ENCODE peak calls at places on chromosome 18, in ten cellular contexts. H is HCT116, G is tibial nerve, T is NB4, C is uterus, S is right lobe of liver, E is Peyer's patch, X is ovary, V is heart left ventricle, U is A549. J is an unnamed sample.

GRCh38 chr18:62663731-62664336 is 51.5 kb upstream of the PHLPP1 start:
- DNase-seq in H (no peak), G (no peak), T (peak), C (no peak), S (no peak), E (no peak), X (no peak), V (peak), U (peak), J (peak)

GRCh38 chr18:33851546-33852078 is 273.6 kb downstream of the ASXL3 start:
- DNase-seq in H (no peak), G (no peak), T (no peak), C (no peak), S (no peak), E (no peak), X (no peak), V (no peak), U (no peak), J (no peak)

GRCh38 chr18:22676423-22676822 is 256.7 kb upstream of the RBBP8 start:
- DNase-seq in H (no peak), G (no peak), T (no peak), C (no peak), S (no peak), E (no peak), X (no peak), V (no peak), U (peak), J (no peak)

GRCh38 chr18:56285387-56286055 is 352.9 kb downstream of the TXNL1 start:
- DNase-seq in H (no peak), G (no peak), T (no peak), C (no peak), S (no peak), E (no peak), X (no peak), V (no peak), U (no peak), J (no peak)

GRCh38 chr18:70411307-70411706 is 122.5 kb downstream of the SOCS6 start:
- DNase-seq in H (no peak), G (no peak), T (no peak), C (no peak), S (no peak), E (no peak), X (no peak), V (no peak), U (no peak), J (no peak)

GRCh38 chr18:67428805-67429204 is 87.7 kb downstream of the DSEL start:
- DNase-seq in H (no peak), G (no peak), T (no peak), C (no peak), S (no peak), E (no peak), X (no peak), V (no peak), U (no peak), J (no peak)

GRCh38 chr18:59921384-59921891 is 21.6 kb downstream of the PMAIP1 start:
- DNase-seq in H (no peak), G (no peak), T (peak), C (no peak), S (no peak), E (no peak), X (no peak), V (no peak), U (no peak), J (no peak)

GRCh38 chr18:42486296-42486695 is 531.3 kb downstream of the PIK3C3 start:
- DNase-seq in H (no peak), G (no peak), T (no peak), C (no peak), S (no peak), E (no peak), X (no peak), V (no peak), U (no peak), J (no peak)

DNA sequence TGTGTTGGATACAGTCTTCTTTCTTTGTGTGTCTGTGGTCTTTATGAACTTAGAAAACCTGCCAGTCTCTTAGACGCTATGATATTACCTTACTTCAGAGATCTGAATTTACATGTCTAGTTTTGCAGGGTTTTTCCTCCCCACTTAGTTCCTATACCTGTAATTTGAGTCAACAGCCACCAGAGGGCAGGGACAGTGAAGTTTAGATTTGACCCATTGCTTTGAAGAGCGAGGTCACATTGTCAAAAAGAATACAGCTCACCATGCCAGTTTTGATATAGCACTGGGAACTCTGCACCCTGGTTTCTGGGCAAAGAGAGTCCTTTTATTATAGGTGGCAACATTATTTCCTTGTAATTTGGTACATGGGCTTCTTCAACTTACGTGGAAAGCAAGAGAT is 102.3 kb downstream of the MAPK4 start:
- DNase-seq in H (peak), G (no peak), T (peak), C (no peak), S (no peak), E (no peak), X (no peak), V (no peak), U (peak), J (no peak)
- TF ChIP-seq POLR2A in H (no peak), G (no peak), T (no peak), C (no peak), S (no peak), E (no peak), X (no peak), V (no peak), U (no peak), J (no peak)

GRCh38 chr18:5630057-5630765 is 86.4 kb upstream of the EPB41L3 start:
- DNase-seq in H (no peak), G (peak), T (no peak), C (peak), S (peak), E (peak), X (peak), V (peak), U (peak), J (no peak)
- TF ChIP-seq POLR2A in H (no peak), G (peak), T (no peak), C (peak), S (no peak), E (peak), X (peak), V (no peak), U (no peak), J (no peak)

GRCh38 chr18:48928787-48929186 is 22.0 kb downstream of the SMAD7 start:
- DNase-seq in H (no peak), G (peak), T (peak), C (no peak), S (peak), E (peak), X (no peak), V (peak), U (no peak), J (no peak)
- TF ChIP-seq POLR2A in H (no peak), G (peak), T (no peak), C (no peak), S (no peak), E (no peak), X (no peak), V (no peak), U (no peak), J (no peak)

GRCh38 chr18:6731197-6731596 is 1.7 kb downstream of the ARHGAP28 start:
- DNase-seq in H (no peak), G (no peak), T (no peak), C (no peak), S (no peak), E (no peak), X (peak), V (no peak), U (no peak), J (no peak)

GRCh38 chr18:6728809-6729246 is 688 bp upstream of the ARHGAP28 start:
- DNase-seq in H (no peak), G (no peak), T (no peak), C (no peak), S (no peak), E (no peak), X (no peak), V (no peak), U (no peak), J (no peak)

GRCh38 chr18:6732952-6733351 is 3.4 kb downstream of the ARHGAP28 start:
- DNase-seq in H (no peak), G (no peak), T (no peak), C (no peak), S (no peak), E (no peak), X (no peak), V (no peak), U (no peak), J (no peak)

GRCh38 chr18:6728318-6728717 is 1.2 kb upstream of the ARHGAP28 start:
- DNase-seq in H (no peak), G (no peak), T (no peak), C (no peak), S (no peak), E (no peak), X (no peak), V (no peak), U (no peak), J (no peak)

DNA sequence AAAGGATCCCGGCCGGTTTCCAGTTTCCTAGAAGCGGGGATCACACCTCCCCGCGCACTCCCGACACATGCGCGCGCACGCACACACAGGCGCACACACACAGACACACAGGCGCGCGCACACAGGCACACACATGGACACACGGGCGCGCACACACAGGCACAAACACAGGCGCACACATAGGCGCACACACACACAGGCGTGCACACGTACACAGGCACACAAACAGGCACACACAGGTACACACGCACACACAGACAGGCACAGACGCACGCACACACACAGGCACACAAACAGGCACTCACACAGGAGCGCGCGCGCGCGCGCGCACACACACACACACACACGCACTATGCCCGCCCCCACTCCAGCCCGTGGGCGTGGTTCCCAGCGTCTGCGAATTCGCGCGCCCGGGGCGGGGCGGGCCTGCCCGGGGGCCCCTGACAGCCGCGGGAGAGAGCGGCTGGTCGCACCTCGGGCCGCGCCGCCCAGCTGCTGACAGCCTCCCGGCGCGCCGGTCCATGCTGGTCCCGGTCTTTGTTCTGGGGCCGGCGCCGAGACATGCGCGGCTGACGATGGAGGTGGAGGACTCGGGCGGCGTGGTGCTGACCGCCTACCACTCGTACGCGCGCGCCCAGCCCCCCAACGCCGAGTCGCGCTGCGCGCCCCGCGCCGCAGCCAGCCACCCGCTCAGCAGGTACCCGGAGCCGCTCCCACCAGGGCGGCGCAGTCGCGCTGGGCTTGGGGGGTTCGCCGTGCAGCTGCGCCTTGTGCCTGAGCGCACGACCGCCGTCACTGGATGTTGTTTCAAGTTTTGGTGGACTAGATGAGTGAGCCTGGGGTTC is at the start of gene ARHGAP28:
- DNase-seq in H (no peak), G (peak), T (no peak), C (peak), S (peak), E (peak), X (peak), V (peak), U (peak), J (peak)
- TF ChIP-seq POLR2A in H (no peak), G (no peak), T (no peak), C (peak), S (no peak), E (no peak), X (peak), V (no peak), U (no peak), J (peak)

GRCh38 chr18:3597159-3597977 is 147.4 kb downstream of the TGIF1 start:
- DNase-seq in H (no peak), G (no peak), T (no peak), C (no peak), S (no peak), E (no peak), X (no peak), V (no peak), U (no peak), J (no peak)

GRCh38 chr18:3594760-3595241 is 144.8 kb downstream of the TGIF1 start:
- DNase-seq in H (no peak), G (peak), T (peak), C (peak), S (no peak), E (no peak), X (peak), V (no peak), U (peak), J (no peak)

GRCh38 chr18:3593904-3594759 is 144.2 kb downstream of the TGIF1 start:
- DNase-seq in H (peak), G (peak), T (peak), C (peak), S (peak), E (peak), X (peak), V (peak), U (peak), J (peak)

GRCh38 chr18:3595282-3596273 is 145.6 kb downstream of the TGIF1 start:
- DNase-seq in H (no peak), G (peak), T (peak), C (peak), S (no peak), E (no peak), X (peak), V (no peak), U (peak), J (no peak)

DNA sequence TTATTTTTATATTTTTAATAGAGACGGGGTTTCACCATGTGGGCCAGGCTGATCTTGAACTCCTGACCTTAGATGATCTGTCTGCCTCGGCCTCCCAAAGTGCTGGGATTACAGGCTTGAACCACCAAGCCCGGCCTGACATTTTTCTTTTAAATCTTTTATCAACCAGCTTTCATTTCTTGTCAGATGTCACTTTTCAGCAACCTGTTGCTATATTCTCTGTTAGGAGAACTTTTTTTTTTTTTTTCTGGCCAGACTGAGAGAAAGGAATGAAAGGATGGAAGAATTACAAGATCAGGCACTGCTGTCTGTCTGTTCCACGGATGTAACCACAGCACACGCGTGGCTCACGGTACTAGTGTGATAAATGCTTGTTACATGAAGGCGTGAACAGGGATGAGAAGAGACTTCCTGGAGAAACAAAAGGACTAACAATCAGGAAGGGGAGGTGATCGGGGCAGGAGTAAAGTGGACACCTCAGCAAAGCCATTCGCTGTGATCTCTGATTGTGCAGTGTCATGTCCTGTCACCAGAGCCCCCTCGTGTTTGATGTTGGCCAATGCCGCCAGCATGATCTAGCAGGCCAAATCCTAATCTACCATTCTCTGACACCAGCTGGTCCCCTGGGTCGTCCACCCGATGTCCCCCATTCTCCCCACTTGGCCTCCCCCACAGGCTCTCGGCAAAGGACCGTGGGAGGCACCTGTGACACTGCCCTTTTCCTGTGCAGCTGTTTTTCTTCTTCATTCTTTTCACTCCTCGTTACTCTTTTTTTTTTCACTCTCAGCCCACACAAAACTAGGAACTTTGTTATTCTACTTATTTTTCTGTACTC is 146.6 kb downstream of the TGIF1 start:
- DNase-seq in H (no peak), G (peak), T (peak), C (peak), S (peak), E (peak), X (no peak), V (peak), U (peak), J (no peak)
- TF ChIP-seq POLR2A in H (no peak), G (no peak), T (no peak), C (no peak), S (no peak), E (no peak), X (no peak), V (no peak), U (no peak), J (no peak)

GRCh38 chr18:57833441-57834101 is 30.5 kb upstream of the ATP8B1 start:
- DNase-seq in H (no peak), G (no peak), T (no peak), C (no peak), S (no peak), E (no peak), X (no peak), V (no peak), U (no peak), J (no peak)
- TF ChIP-seq POLR2A in H (no peak), G (no peak), T (no peak), C (no peak), S (no peak), E (no peak), X (no peak), V (no peak), U (no peak), J (no peak)

GRCh38 chr18:79487198-79488165 is 91.8 kb downstream of the NFATC1 start:
- DNase-seq in H (no peak), G (no peak), T (no peak), C (no peak), S (peak), E (peak), X (no peak), V (peak), U (no peak), J (no peak)

GRCh38 chr18:79485788-79486355 is 90.1 kb downstream of the NFATC1 start:
- DNase-seq in H (no peak), G (no peak), T (peak), C (no peak), S (no peak), E (peak), X (no peak), V (peak), U (no peak), J (peak)

GRCh38 chr18:79483971-79484491 is 88.3 kb downstream of the NFATC1 start:
- DNase-seq in H (no peak), G (no peak), T (no peak), C (no peak), S (peak), E (peak), X (no peak), V (no peak), U (no peak), J (no peak)

GRCh38 chr18:79486356-79487197 is 90.8 kb downstream of the NFATC1 start:
- DNase-seq in H (no peak), G (no peak), T (no peak), C (no peak), S (peak), E (peak), X (no peak), V (peak), U (no peak), J (no peak)

GRCh38 chr18:79484661-79485621 is 89.2 kb downstream of the NFATC1 start:
- DNase-seq in H (no peak), G (peak), T (no peak), C (no peak), S (peak), E (peak), X (no peak), V (peak), U (no peak), J (no peak)
- TF ChIP-seq POLR2A in H (no peak), G (no peak), T (no peak), C (no peak), S (no peak), E (no peak), X (no peak), V (no peak), U (no peak), J (no peak)

GRCh38 chr18:3607309-3608098 is 157.5 kb downstream of the TGIF1 start:
- DNase-seq in H (no peak), G (no peak), T (no peak), C (no peak), S (no peak), E (no peak), X (no peak), V (no peak), U (no peak), J (no peak)

GRCh38 chr18:3603460-3604259 is 153.7 kb downstream of the TGIF1 start:
- DNase-seq in H (peak), G (no peak), T (peak), C (no peak), S (no peak), E (peak), X (no peak), V (no peak), U (peak), J (no peak)

GRCh38 chr18:3604626-3605408 is 154.8 kb downstream of the TGIF1 start:
- DNase-seq in H (no peak), G (no peak), T (peak), C (no peak), S (no peak), E (no peak), X (no peak), V (no peak), U (peak), J (no peak)

GRCh38 chr18:3604260-3604625 is 154.3 kb downstream of the TGIF1 start:
- DNase-seq in H (no peak), G (no peak), T (no peak), C (no peak), S (no peak), E (no peak), X (no peak), V (no peak), U (no peak), J (no peak)

GRCh38 chr18:3605562-3606443 is 155.8 kb downstream of the TGIF1 start:
- DNase-seq in H (no peak), G (no peak), T (peak), C (no peak), S (no peak), E (no peak), X (no peak), V (no peak), U (no peak), J (no peak)
- TF ChIP-seq POLR2A in H (no peak), G (peak), T (no peak), C (no peak), S (no peak), E (no peak), X (no peak), V (no peak), U (no peak), J (no peak)

DNA sequence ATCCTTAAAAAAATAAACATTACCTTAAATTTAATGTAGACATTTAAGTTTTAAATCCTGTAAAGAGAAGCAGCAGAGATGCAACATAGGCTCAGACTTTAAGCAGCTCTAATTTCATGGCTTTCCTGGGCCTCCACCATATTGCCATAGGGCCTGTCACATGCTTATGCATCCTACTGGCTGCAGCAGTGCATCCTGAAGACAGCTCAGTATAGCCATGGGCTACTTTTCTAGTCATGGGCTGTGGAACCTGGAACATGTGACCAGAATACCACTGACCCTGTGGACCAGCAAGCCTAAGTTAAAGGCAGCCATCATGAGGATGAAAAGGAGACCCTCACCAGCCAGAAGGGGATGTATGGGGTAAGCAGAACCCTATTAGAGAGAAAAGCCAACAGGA is 10.7 kb downstream of the RMP24 start:
- DNase-seq in H (no peak), G (no peak), T (no peak), C (no peak), S (no peak), E (no peak), X (no peak), V (no peak), U (no peak), J (no peak)
- TF ChIP-seq POLR2A in H (no peak), G (no peak), T (no peak), C (no peak), S (no peak), E (no peak), X (no peak), V (no peak), U (no peak), J (no peak)

GRCh38 chr18:50192903-50193795 is 1.8 kb downstream of the MYO5B start:
- DNase-seq in H (no peak), G (no peak), T (no peak), C (no peak), S (no peak), E (peak), X (no peak), V (no peak), U (no peak), J (no peak)
- TF ChIP-seq POLR2A in H (no peak), G (no peak), T (no peak), C (no peak), S (no peak), E (peak), X (no peak), V (no peak), U (no peak), J (no peak)